ENCODE peak calls at places on chromosomes 2 and 18, in ten cellular contexts. C is CD4-positive, alpha-beta T cell; T is mucosa of descending colon; Z is epithelial cell of esophagus; D is psoas muscle; I is MCF 10A; P is fibroblast of pulmonary artery; K is Peyer's patch; U is prostate gland; E is kidney epithelial cell. J is an unnamed sample.

GRCh38 chr2:132670104-132670960 is at the start of gene LYPD1:
- DNase-seq in C (no peak), T (peak; percentile 39), Z (peak; percentile 15), D (peak; percentile 13), I (no peak), P (no peak), K (no peak), U (no peak), E (no peak), J (no peak)

GRCh38 chr18:76980663-76981387 is 151.8 kb downstream of the MBP start:
- DNase-seq in C (no peak), T (no peak), Z (no peak), D (no peak), I (no peak), P (no peak), K (peak; percentile 60), U (no peak), E (no peak), J (peak; percentile 42)

GRCh38 chr2:233195027-233195426 is 56.4 kb upstream of the ATG16L1 start:
- DNase-seq in C (no peak), T (no peak), Z (no peak), D (no peak), I (no peak), P (no peak), K (no peak), U (no peak), E (no peak), J (no peak)

GRCh38 chr2:120344991-120345975 is 653 bp upstream of the INHBB start:
- DNase-seq in C (no peak), T (no peak), Z (no peak), D (no peak), I (peak; percentile 7), P (no peak), K (no peak), U (peak; percentile 10), E (no peak), J (peak; percentile 40)

GRCh38 chr2:111072220-111072871 is 48.4 kb upstream of the BCL2L11 start:
- DNase-seq in C (no peak), T (no peak), Z (peak; percentile 56), D (no peak), I (peak; percentile 85), P (peak; percentile 90), K (no peak), U (no peak), E (peak; percentile 74), J (no peak)

GRCh38 chr2:70089220-70089945 is 2.1 kb downstream of the PCBP1 start:
- DNase-seq in C (no peak), T (peak; percentile 49), Z (peak; percentile 35), D (peak; percentile 44), I (peak; percentile 30), P (peak; percentile 27), K (no peak), U (no peak), E (no peak), J (no peak)

GRCh38 chr2:204234879-204235278 is 298.3 kb downstream of the ICOS start:
- DNase-seq in C (no peak), T (no peak), Z (no peak), D (no peak), I (no peak), P (peak; percentile 27), K (no peak), U (no peak), E (no peak), J (no peak)

GRCh38 chr2:52976132-52976949 is 791.3 kb upstream of the CHAC2 start:
- DNase-seq in C (no peak), T (no peak), Z (peak; percentile 45), D (no peak), I (peak; percentile 63), P (peak; percentile 19), K (no peak), U (no peak), E (no peak), J (no peak)

GRCh38 chr2:241813080-241813805 is 4.2 kb downstream of the NEU4 start:
- DNase-seq in C (no peak), T (peak; percentile 37), Z (no peak), D (peak; percentile 18), I (no peak), P (no peak), K (no peak), U (no peak), E (no peak), J (no peak)

GRCh38 chr2:43846140-43846793 is 7.5 kb downstream of the ABCG8 start:
- DNase-seq in C (no peak), T (no peak), Z (no peak), D (no peak), I (no peak), P (no peak), K (no peak), U (no peak), E (no peak), J (no peak)

GRCh38 chr18:28359177-28359576 is 182.2 kb upstream of the CDH2 start:
- DNase-seq in C (no peak), T (no peak), Z (peak; percentile 27), D (no peak), I (peak; percentile 85), P (no peak), K (no peak), U (no peak), E (no peak), J (no peak)

GRCh38 chr18:48690494-48690893 is 151.7 kb downstream of the CTIF start:
- DNase-seq in C (no peak), T (no peak), Z (no peak), D (no peak), I (no peak), P (no peak), K (no peak), U (no peak), E (no peak), J (no peak)

GRCh38 chr18:53380063-53380639 is 844.3 kb downstream of the MBD2 start:
- DNase-seq in C (no peak), T (no peak), Z (peak; percentile 52), D (no peak), I (peak; percentile 50), P (peak; percentile 60), K (no peak), U (no peak), E (peak; percentile 10), J (no peak)

GRCh38 chr2:47890711-47891368 is 15.5 kb downstream of the FBXO11 start:
- DNase-seq in C (no peak), T (no peak), Z (no peak), D (no peak), I (peak; percentile 33), P (peak; percentile 31), K (no peak), U (no peak), E (no peak), J (no peak)

GRCh38 chr2:27754831-27755230 is 16.7 kb upstream of the MRPL33 start:
- DNase-seq in C (no peak), T (no peak), Z (no peak), D (no peak), I (no peak), P (no peak), K (no peak), U (no peak), E (no peak), J (no peak)
- TF ChIP-seq CTCF in C (no peak), T (no peak), Z (no peak), D (no peak), I (no peak), P (no peak), K (no peak), U (no peak), E (no peak), J (no peak)

DNA sequence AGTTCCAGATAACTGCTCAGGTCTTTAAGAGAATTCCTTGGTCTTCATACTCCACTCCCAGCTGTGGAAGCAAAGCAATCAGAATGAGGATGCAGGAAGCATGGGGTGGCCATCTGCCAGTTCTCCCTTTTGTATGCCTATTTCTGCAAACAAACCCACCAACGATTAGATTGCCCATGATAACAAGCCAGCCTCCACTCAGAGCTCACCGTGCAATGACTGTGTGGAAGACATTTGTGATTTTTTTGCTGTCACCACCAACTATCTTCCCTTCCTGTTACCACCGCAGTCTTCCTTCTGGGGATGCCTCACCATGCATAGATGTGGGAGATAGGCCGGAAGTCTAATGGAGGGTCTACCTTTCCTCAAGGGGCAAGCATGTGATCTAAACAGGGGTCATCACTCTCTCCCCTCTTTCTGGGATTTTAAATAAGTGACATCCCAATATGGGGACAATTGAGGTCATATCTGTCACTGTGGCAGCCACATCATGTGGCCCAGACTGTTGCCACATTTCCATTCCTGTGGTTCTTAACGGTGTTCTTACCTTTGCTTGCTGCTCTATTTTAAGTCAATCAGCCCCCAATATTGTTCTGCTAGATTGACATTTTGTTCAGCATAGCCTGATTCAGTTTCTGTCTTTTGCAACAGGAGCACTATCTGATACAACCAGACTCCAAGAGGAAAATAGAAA is 4.4 kb downstream of the AFF3 start:
- DNase-seq in C (no peak), T (no peak), Z (no peak), D (no peak), I (no peak), P (no peak), K (no peak), U (no peak), E (no peak), J (no peak)
- TF ChIP-seq CTCF in C (no peak), T (no peak), Z (no peak), D (no peak), I (no peak), P (no peak), K (no peak), U (no peak), E (no peak), J (no peak)

DNA sequence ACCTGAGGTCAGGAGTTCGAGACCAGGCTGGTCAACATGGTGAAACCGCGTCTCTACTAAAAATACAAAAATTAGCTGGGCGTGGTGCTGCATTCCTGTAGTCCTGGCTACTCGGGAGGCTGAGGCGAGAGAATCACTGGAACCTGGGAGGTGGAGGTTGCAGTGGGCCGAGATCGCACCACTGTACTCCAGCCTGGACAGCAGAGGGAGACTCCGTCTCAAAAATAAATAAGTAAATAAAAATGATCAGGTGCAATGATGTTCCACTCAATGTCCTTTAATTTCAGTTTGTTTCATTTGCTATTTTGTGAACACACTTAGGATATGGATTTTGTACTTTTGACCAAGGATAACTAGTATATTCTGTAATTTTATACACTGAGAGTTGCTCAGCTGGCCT is 9.3 kb downstream of the HADHA start:
- DNase-seq in C (no peak), T (no peak), Z (peak; percentile 23), D (no peak), I (peak; percentile 15), P (no peak), K (no peak), U (no peak), E (no peak), J (no peak)
- TF ChIP-seq CTCF in C (peak; percentile 37), T (no peak), Z (peak; percentile 42), D (peak; percentile 37), I (peak; percentile 30), P (peak; percentile 30), K (no peak), U (peak; percentile 37), E (no peak), J (no peak)

DNA sequence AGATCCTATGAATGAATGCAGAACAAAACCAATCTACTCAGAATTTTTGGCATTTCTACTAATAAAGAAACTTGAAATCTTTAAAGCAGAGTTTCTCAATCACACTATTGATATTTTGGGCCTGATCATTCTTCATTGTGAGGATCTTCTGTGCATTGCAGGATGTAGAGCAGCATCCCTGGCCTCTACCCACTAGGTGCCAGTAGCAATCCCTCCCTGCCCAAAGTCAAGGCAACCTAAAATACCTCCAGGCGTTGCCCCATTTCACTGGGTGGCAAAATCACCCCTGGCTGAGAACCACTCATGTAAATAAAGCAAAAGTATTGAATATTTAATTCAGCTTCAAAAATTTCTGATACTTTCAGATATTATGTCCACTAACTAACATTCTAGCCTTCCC is 213.0 kb downstream of the SP3 start:
- DNase-seq in C (no peak), T (no peak), Z (peak; percentile 38), D (no peak), I (peak; percentile 34), P (peak; percentile 37), K (no peak), U (no peak), E (no peak), J (no peak)
- TF ChIP-seq CTCF in C (no peak), T (no peak), Z (peak; percentile 66), D (no peak), I (peak; percentile 47), P (peak; percentile 51), K (no peak), U (no peak), E (peak; percentile 51), J (no peak)